ENCODE peak calls at places on chromosomes 13 and 19, in nine cellular contexts. I is posterior cingulate gyrus; D is activated T-cell treated with anti-CD3 and anti-CD28 coated beads, Interleukin-2, amount 50 U/mL, for 48 hours; F is H7; R is NCI-H187; X is foreskin melanocyte; B is aorta; P is amniotic stem cell; H is stimulated activated CD4-positive, alpha-beta T cell treated with anti-CD3 and anti-CD28 coated beads, TNF-alpha, amount 100 ng/mL, for 48 hours. S is an unnamed sample.
A peak's percentile ranks its signal among the peaks of the same experiment; 100 is the strongest.

GRCh38 chr19:49512970-49513745 is 697 bp downstream of the FCGRT start:
- DNase-seq in B (no peak), H (no peak), I (no peak), P (no peak), R (peak; percentile 48), F (peak; percentile 95), X (no peak), D (peak; percentile 44), S (peak; percentile 84)

GRCh38 chr19:1942078-1942933 is 1.3 kb downstream of the CSNK1G2 start:
- DNase-seq in B (peak; percentile 91), X (peak; percentile 51), F (peak; percentile 98), I (peak; percentile 39), R (no peak), D (peak; percentile 80), P (peak; percentile 50), H (peak; percentile 50), S (peak; percentile 84)

GRCh38 chr13:100235311-100235901 is 146.5 kb downstream of the PCCA start:
- DNase-seq in R (peak; percentile 24), X (no peak), P (peak; percentile 4), I (no peak), F (no peak), D (no peak), H (no peak), B (no peak), S (no peak)

GRCh38 chr13:112182831-112183543 is 116.0 kb downstream of the SOX1 start:
- DNase-seq in P (no peak), D (no peak), R (no peak), F (no peak), X (no peak), I (no peak), B (peak; percentile 59), H (no peak), S (no peak)

GRCh38 chr19:38731654-38732301 is 12.5 kb downstream of the CAPN12 start:
- DNase-seq in B (peak; percentile 67), H (no peak), P (no peak), D (no peak), I (no peak), X (no peak), R (no peak), F (no peak), S (peak; percentile 51)

GRCh38 chr13:112837371-112838037 is 131.5 kb upstream of the MCF2L start:
- DNase-seq in X (no peak), H (no peak), B (peak; percentile 74), F (no peak), R (no peak), I (peak; percentile 51), P (no peak), D (no peak), S (peak; percentile 59)

GRCh38 chr19:6697291-6697690 is 23.2 kb downstream of the C3 start:
- DNase-seq in F (no peak), P (no peak), I (no peak), B (no peak), H (no peak), X (no peak), D (no peak), R (no peak), S (no peak)

GRCh38 chr19:35328851-35329285 is at the start of gene CD22:
- DNase-seq in D (no peak), H (no peak), I (no peak), R (no peak), F (peak; percentile 36), B (no peak), X (no peak), P (no peak), S (no peak)

GRCh38 chr19:33156354-33156753 is 24.4 kb downstream of the WDR88 start:
- DNase-seq in P (no peak), R (no peak), F (no peak), X (no peak), D (no peak), H (no peak), B (no peak), I (no peak), S (no peak)

S was measured in sciatic nerve.